ENCODE peak calls at places on chromosomes 11 and 22, in eight cellular contexts. P is neural progenitor cell, B is osteoblast, D is A549, H is GM23248, C is GM23338, S is IMR-90, R is H9. G is an unnamed sample.

GRCh38 chr11:87324817-87325489 is 287.2 kb downstream of the TMEM135 start:
- DNase-seq in P (no peak), B (no peak), D (no peak), H (no peak), C (no peak), S (peak; percentile 9), R (no peak), G (no peak)

GRCh38 chr22:33932997-33933396 is 12.7 kb upstream of the LARGE1 start:
- DNase-seq in P (no peak), B (no peak), D (no peak), H (peak; percentile 27), C (no peak), S (no peak), R (no peak), G (no peak)

GRCh38 chr11:48055292-48056132 is 75.2 kb downstream of the PTPRJ start:
- DNase-seq in P (no peak), B (no peak), D (no peak), H (no peak), C (peak; percentile 50), S (peak; percentile 47), R (no peak), G (peak; percentile 72)

GRCh38 chr11:62553839-62554361 is 7.3 kb upstream of the AHNAK start:
- DNase-seq in P (no peak), B (peak; percentile 95), D (peak; percentile 78), H (peak; percentile 97), C (no peak), S (peak; percentile 92), R (no peak), G (no peak)

GRCh38 chr11:124840666-124841065 is 24.6 kb upstream of the ROBO3 start:
- DNase-seq in P (no peak), B (peak; percentile 54), D (no peak), H (no peak), C (no peak), S (no peak), R (no peak), G (no peak)

GRCh38 chr11:114925591-114925990 is 247.3 kb downstream of the NXPE2 start:
- DNase-seq in P (no peak), B (no peak), D (no peak), H (no peak), C (no peak), S (no peak), R (no peak), G (no peak)

GRCh38 chr22:24128631-24129601 is 52.4 kb upstream of the SUSD2 start:
- DNase-seq in P (no peak), B (peak; percentile 64), D (no peak), H (no peak), C (no peak), S (no peak), R (no peak), G (no peak)

GRCh38 chr11:123145220-123145619 is 49.8 kb downstream of the CLMP start:
- DNase-seq in P (no peak), B (peak; percentile 95), D (peak; percentile 94), H (peak; percentile 92), C (no peak), S (peak; percentile 87), R (no peak), G (no peak)

GRCh38 chr11:45263773-45264172 is 22.4 kb downstream of the SYT13 start:
- DNase-seq in P (no peak), B (no peak), D (no peak), H (no peak), C (no peak), S (no peak), R (no peak), G (no peak)

GRCh38 chr11:910044-910588 is 494 bp downstream of the CHID1 start:
- DNase-seq in P (no peak), B (peak; percentile 96), D (no peak), H (no peak), C (no peak), S (no peak), R (no peak), G (no peak)

GRCh38 chr11:67056640-67057409 is at the start of gene RHOD:
- DNase-seq in P (peak; percentile 82), B (peak; percentile 95), D (no peak), H (peak; percentile 68), C (peak; percentile 90), S (no peak), R (peak; percentile 71), G (no peak)

GRCh38 chr11:29826878-29827277 is 190.0 kb downstream of the KCNA4 start:
- DNase-seq in P (no peak), B (no peak), D (no peak), H (no peak), C (no peak), S (no peak), R (no peak), G (no peak)

GRCh38 chr11:15897211-15897960 is 459.0 kb downstream of the SOX6 start:
- DNase-seq in P (no peak), B (peak; percentile 88), D (peak; percentile 22), H (peak; percentile 27), C (no peak), S (peak; percentile 56), R (no peak), G (no peak)

GRCh38 chr11:47249378-47249715 is 733 bp upstream of the ACP2 start:
- DNase-seq in P (no peak), B (no peak), D (no peak), H (no peak), C (no peak), S (no peak), R (no peak), G (no peak)

GRCh38 chr22:35984776-35985175 is 43.8 kb downstream of the RBFOX2 start:
- DNase-seq in P (no peak), B (no peak), D (no peak), H (peak; percentile 43), C (no peak), S (no peak), R (no peak), G (no peak)

GRCh38 chr22:20463324-20464095 is 25.9 kb upstream of the SCARF2 start:
- DNase-seq in P (no peak), B (peak; percentile 60), D (no peak), H (no peak), C (no peak), S (no peak), R (no peak), G (peak; percentile 27)

GRCh38 chr11:16028406-16028805 is 327.9 kb downstream of the SOX6 start:
- DNase-seq in P (no peak), B (no peak), D (no peak), H (no peak), C (no peak), S (peak; percentile 45), R (no peak), G (no peak)

GRCh38 chr11:48004456-48004855 is 24.1 kb downstream of the PTPRJ start:
- DNase-seq in P (no peak), B (peak; percentile 29), D (no peak), H (peak; percentile 38), C (no peak), S (no peak), R (no peak), G (no peak)

GRCh38 chr22:46830001-46830715 is 67.7 kb downstream of the TBC1D22A start:
- DNase-seq in P (no peak), B (no peak), D (peak; percentile 69), H (peak; percentile 86), C (no peak), S (peak; percentile 52), R (no peak), G (no peak)

GRCh38 chr22:28002863-28003565 is 84.0 kb upstream of the PITPNB start:
- DNase-seq in P (no peak), B (peak; percentile 57), D (no peak), H (peak; percentile 52), C (no peak), S (no peak), R (no peak), G (no peak)

GRCh38 chr11:74520316-74520715 is 26.8 kb upstream of the LIPT2 start:
- DNase-seq in P (no peak), B (no peak), D (no peak), H (no peak), C (no peak), S (no peak), R (no peak), G (no peak)

GRCh38 chr11:63890368-63890767 is 26.6 kb downstream of the RCOR2 start:
- DNase-seq in P (no peak), B (no peak), D (no peak), H (no peak), C (no peak), S (no peak), R (no peak), G (no peak)

GRCh38 chr11:63889344-63889743 is 27.6 kb downstream of the RCOR2 start:
- DNase-seq in P (no peak), B (no peak), D (no peak), H (no peak), C (no peak), S (no peak), R (no peak), G (no peak)

GRCh38 chr11:63887600-63887999 is 29.4 kb downstream of the RCOR2 start:
- DNase-seq in P (no peak), B (no peak), D (no peak), H (no peak), C (peak; percentile 56), S (no peak), R (no peak), G (no peak)

GRCh38 chr11:63892233-63892632 is 24.7 kb downstream of the RCOR2 start:
- DNase-seq in P (peak; percentile 34), B (no peak), D (no peak), H (peak; percentile 46), C (no peak), S (peak; percentile 57), R (no peak), G (no peak)

GRCh38 chr11:63888170-63889086 is 28.5 kb downstream of the RCOR2 start:
- DNase-seq in P (peak; percentile 54), B (peak; percentile 94), D (peak; percentile 32), H (peak; percentile 78), C (peak; percentile 84), S (peak; percentile 52), R (peak; percentile 85), G (peak; percentile 82)
- H3K4me2 ChIP-seq in P (peak overlapping the region; percentile 66), B (peak overlapping the region; percentile 76), D (peak overlapping the region; percentile 54), H (peak overlapping the region; percentile 57), C (peak overlapping the region; percentile 74), S (no peak overlapping the region), R (peak overlapping the region; percentile 4), G (peak overlapping the region; percentile 86)

GRCh38 chr11:31913985-31914384 is 102.9 kb upstream of the PAX6 start:
- DNase-seq in P (no peak), B (no peak), D (no peak), H (no peak), C (no peak), S (no peak), R (no peak), G (no peak)
- H3K4me2 ChIP-seq in P (no peak overlapping the region), B (no peak overlapping the region), D (no peak overlapping the region), H (no peak overlapping the region), C (no peak overlapping the region), S (no peak overlapping the region), R (no peak overlapping the region), G (no peak overlapping the region)

GRCh38 chr11:78402842-78403241 is 14.8 kb downstream of the GAB2 start:
- DNase-seq in P (no peak), B (no peak), D (no peak), H (no peak), C (no peak), S (no peak), R (no peak), G (no peak)
- H3K4me2 ChIP-seq in P (no peak overlapping the region), B (no peak overlapping the region), D (no peak overlapping the region), H (no peak overlapping the region), C (no peak overlapping the region), S (no peak overlapping the region), R (no peak overlapping the region), G (no peak overlapping the region)

GRCh38 chr11:77074205-77074604 is 7.4 kb downstream of the CAPN5 start:
- DNase-seq in P (no peak), B (peak; percentile 57), D (no peak), H (no peak), C (no peak), S (no peak), R (peak; percentile 21), G (no peak)
- H3K4me2 ChIP-seq in P (no peak overlapping the region), B (peak overlapping the region; percentile 50), D (peak overlapping the region; percentile 60), H (peak overlapping the region; percentile 78), C (no peak overlapping the region), S (peak overlapping the region; percentile 23), R (no peak overlapping the region), G (no peak overlapping the region)

GRCh38 chr11:11763796-11764427 is 77.9 kb upstream of the USP47 start:
- DNase-seq in P (no peak), B (no peak), D (no peak), H (no peak), C (no peak), S (no peak), R (no peak), G (no peak)
- H3K4me2 ChIP-seq in P (no peak overlapping the region), B (no peak overlapping the region), D (no peak overlapping the region), H (no peak overlapping the region), C (no peak overlapping the region), S (no peak overlapping the region), R (no peak overlapping the region), G (no peak overlapping the region)